ENCODE peak calls at places on chromosome X, in eight cellular contexts. One of them, this sample, is unnamed.

GRCh38 chrX:131763674-131764073 is 219.8 kb downstream of the OR13H1 start:
- DNase-seq in psoas muscle: peak; percentile 79
- DNase-seq in A549: peak; percentile 94
- DNase-seq in neural progenitor cell: no peak
- DNase-seq in heart right ventricle: no peak
- DNase-seq in kidney epithelial cell: peak; percentile 26
- DNase-seq in cardiac muscle cell: no peak
- DNase-seq in heart left ventricle: no peak
- DNase-seq in this sample: no peak

GRCh38 chrX:3699841-3700381 is 13.5 kb downstream of the PRKX start:
- DNase-seq in psoas muscle: no peak
- DNase-seq in A549: no peak
- DNase-seq in neural progenitor cell: no peak
- DNase-seq in heart right ventricle: no peak
- DNase-seq in kidney epithelial cell: no peak
- DNase-seq in cardiac muscle cell: no peak
- DNase-seq in heart left ventricle: no peak
- DNase-seq in this sample: no peak

GRCh38 chrX:55996649-55997048 is 235.5 kb upstream of the KLF8 start:
- DNase-seq in psoas muscle: no peak
- DNase-seq in A549: no peak
- DNase-seq in neural progenitor cell: no peak
- DNase-seq in heart right ventricle: no peak
- DNase-seq in kidney epithelial cell: no peak
- DNase-seq in cardiac muscle cell: no peak
- DNase-seq in heart left ventricle: no peak
- DNase-seq in this sample: no peak

GRCh38 chrX:36978886-36979285 is 29.3 kb upstream of the FAM47C start:
- DNase-seq in psoas muscle: no peak
- DNase-seq in A549: no peak
- DNase-seq in neural progenitor cell: no peak
- DNase-seq in heart right ventricle: no peak
- DNase-seq in kidney epithelial cell: no peak
- DNase-seq in cardiac muscle cell: no peak
- DNase-seq in heart left ventricle: no peak
- DNase-seq in this sample: no peak

GRCh38 chrX:118807151-118808017 is 16.2 kb upstream of the ZCCHC12 start:
- DNase-seq in psoas muscle: peak; percentile 69
- DNase-seq in A549: peak; percentile 67
- DNase-seq in neural progenitor cell: peak; percentile 56
- DNase-seq in heart right ventricle: peak; percentile 17
- DNase-seq in kidney epithelial cell: no peak
- DNase-seq in cardiac muscle cell: peak; percentile 52
- DNase-seq in heart left ventricle: no peak
- DNase-seq in this sample: peak; percentile 9

GRCh38 chrX:56978172-56978571 is 17.2 kb downstream of the SPIN3 start:
- DNase-seq in psoas muscle: no peak
- DNase-seq in A549: peak; percentile 46
- DNase-seq in neural progenitor cell: peak; percentile 7
- DNase-seq in heart right ventricle: peak; percentile 5
- DNase-seq in kidney epithelial cell: no peak
- DNase-seq in cardiac muscle cell: peak; percentile 25
- DNase-seq in heart left ventricle: no peak
- DNase-seq in this sample: no peak

GRCh38 chrX:39815621-39816020 is 282.1 kb downstream of the BCOR start:
- DNase-seq in psoas muscle: peak; percentile 1
- DNase-seq in A549: no peak
- DNase-seq in neural progenitor cell: no peak
- DNase-seq in heart right ventricle: no peak
- DNase-seq in kidney epithelial cell: no peak
- DNase-seq in cardiac muscle cell: no peak
- DNase-seq in heart left ventricle: no peak
- DNase-seq in this sample: no peak

GRCh38 chrX:68944211-68944610 is 115.4 kb downstream of the EFNB1 start:
- DNase-seq in psoas muscle: no peak
- DNase-seq in A549: no peak
- DNase-seq in neural progenitor cell: no peak
- DNase-seq in heart right ventricle: no peak
- DNase-seq in kidney epithelial cell: no peak
- DNase-seq in cardiac muscle cell: no peak
- DNase-seq in heart left ventricle: no peak
- DNase-seq in this sample: no peak

GRCh38 chrX:130330706-130331105 is 9.0 kb upstream of the SLC25A14 start:
- DNase-seq in psoas muscle: peak; percentile 56
- DNase-seq in A549: peak; percentile 75
- DNase-seq in neural progenitor cell: peak; percentile 60
- DNase-seq in heart right ventricle: peak; percentile 6
- DNase-seq in kidney epithelial cell: no peak
- DNase-seq in cardiac muscle cell: peak; percentile 59
- DNase-seq in heart left ventricle: peak; percentile 66
- DNase-seq in this sample: peak; percentile 16

GRCh38 chrX:6279277-6279909 is 50.7 kb upstream of the NLGN4X start:
- DNase-seq in psoas muscle: no peak
- DNase-seq in A549: no peak
- DNase-seq in neural progenitor cell: no peak
- DNase-seq in heart right ventricle: no peak
- DNase-seq in kidney epithelial cell: no peak
- DNase-seq in cardiac muscle cell: no peak
- DNase-seq in heart left ventricle: no peak
- DNase-seq in this sample: no peak

GRCh38 chrX:2628751-2629315 is 62.3 kb upstream of the CD99 start:
- DNase-seq in psoas muscle: no peak
- DNase-seq in A549: peak; percentile 32
- DNase-seq in neural progenitor cell: no peak
- DNase-seq in heart right ventricle: no peak
- DNase-seq in kidney epithelial cell: no peak
- DNase-seq in cardiac muscle cell: no peak
- DNase-seq in heart left ventricle: no peak
- DNase-seq in this sample: no peak

GRCh38 chrX:108435261-108435660 is 3.0 kb downstream of the COL4A6 start:
- DNase-seq in psoas muscle: no peak
- DNase-seq in A549: no peak
- DNase-seq in neural progenitor cell: no peak
- DNase-seq in heart right ventricle: no peak
- DNase-seq in kidney epithelial cell: no peak
- DNase-seq in cardiac muscle cell: no peak
- DNase-seq in heart left ventricle: no peak
- DNase-seq in this sample: no peak

GRCh38 chrX:40108084-40108958 is 10.6 kb upstream of the BCOR start:
- DNase-seq in psoas muscle: peak; percentile 75
- DNase-seq in A549: peak; percentile 88
- DNase-seq in neural progenitor cell: peak; percentile 76
- DNase-seq in heart right ventricle: peak; percentile 21
- DNase-seq in kidney epithelial cell: no peak
- DNase-seq in cardiac muscle cell: peak; percentile 58
- DNase-seq in heart left ventricle: no peak
- DNase-seq in this sample: no peak

GRCh38 chrX:53283567-53283966 is 2.2 kb upstream of the IQSEC2 start:
- DNase-seq in psoas muscle: no peak
- DNase-seq in A549: no peak
- DNase-seq in neural progenitor cell: no peak
- DNase-seq in heart right ventricle: no peak
- DNase-seq in kidney epithelial cell: no peak
- DNase-seq in cardiac muscle cell: no peak
- DNase-seq in heart left ventricle: no peak
- DNase-seq in this sample: no peak

GRCh38 chrX:43735957-43736356 is 79.9 kb downstream of the MAOA start:
- DNase-seq in psoas muscle: no peak
- DNase-seq in A549: no peak
- DNase-seq in neural progenitor cell: no peak
- DNase-seq in heart right ventricle: no peak
- DNase-seq in kidney epithelial cell: no peak
- DNase-seq in cardiac muscle cell: peak; percentile 52
- DNase-seq in heart left ventricle: no peak
- DNase-seq in this sample: no peak

GRCh38 chrX:32483534-32484136 is 727.7 kb downstream of the DMD start:
- DNase-seq in psoas muscle: no peak
- DNase-seq in A549: no peak
- DNase-seq in neural progenitor cell: peak; percentile 47
- DNase-seq in heart right ventricle: no peak
- DNase-seq in kidney epithelial cell: no peak
- DNase-seq in cardiac muscle cell: peak; percentile 57
- DNase-seq in heart left ventricle: no peak
- DNase-seq in this sample: no peak

GRCh38 chrX:112877771-112878173 is 37.1 kb upstream of the AMOT start:
- DNase-seq in psoas muscle: no peak
- DNase-seq in A549: no peak
- DNase-seq in neural progenitor cell: peak; percentile 46
- DNase-seq in heart right ventricle: no peak
- DNase-seq in kidney epithelial cell: no peak
- DNase-seq in cardiac muscle cell: no peak
- DNase-seq in heart left ventricle: no peak
- DNase-seq in this sample: no peak

GRCh38 chrX:54178100-54178940 is 4.7 kb downstream of the FAM120C start:
- DNase-seq in psoas muscle: no peak
- DNase-seq in A549: peak; percentile 24
- DNase-seq in neural progenitor cell: no peak
- DNase-seq in heart right ventricle: no peak
- DNase-seq in kidney epithelial cell: peak; percentile 42
- DNase-seq in cardiac muscle cell: no peak
- DNase-seq in heart left ventricle: no peak
- DNase-seq in this sample: no peak

GRCh38 chrX:12701625-12702024 is 89.6 kb upstream of the PRPS2 start:
- DNase-seq in psoas muscle: no peak
- DNase-seq in A549: peak; percentile 83
- DNase-seq in neural progenitor cell: peak; percentile 82
- DNase-seq in heart right ventricle: peak; percentile 6
- DNase-seq in kidney epithelial cell: peak; percentile 31
- DNase-seq in cardiac muscle cell: peak; percentile 80
- DNase-seq in heart left ventricle: no peak
- DNase-seq in this sample: peak; percentile 7

GRCh38 chrX:140050906-140051305 is 85.6 kb upstream of the CXorf66 start:
- DNase-seq in psoas muscle: no peak
- DNase-seq in A549: peak; percentile 15
- DNase-seq in neural progenitor cell: no peak
- DNase-seq in heart right ventricle: no peak
- DNase-seq in kidney epithelial cell: no peak
- DNase-seq in cardiac muscle cell: peak; percentile 7
- DNase-seq in heart left ventricle: no peak
- DNase-seq in this sample: no peak

GRCh38 chrX:105209406-105209805 is 11.1 kb downstream of the TEX13A start:
- DNase-seq in psoas muscle: no peak
- DNase-seq in A549: no peak
- DNase-seq in neural progenitor cell: no peak
- DNase-seq in heart right ventricle: no peak
- DNase-seq in kidney epithelial cell: no peak
- DNase-seq in cardiac muscle cell: no peak
- DNase-seq in heart left ventricle: no peak
- DNase-seq in this sample: no peak

GRCh38 chrX:105211051-105211575 is 9.4 kb downstream of the TEX13A start:
- DNase-seq in psoas muscle: no peak
- DNase-seq in A549: no peak
- DNase-seq in neural progenitor cell: no peak
- DNase-seq in heart right ventricle: no peak
- DNase-seq in kidney epithelial cell: no peak
- DNase-seq in cardiac muscle cell: no peak
- DNase-seq in heart left ventricle: no peak
- DNase-seq in this sample: no peak

GRCh38 chrX:105210258-105210657 is 10.2 kb downstream of the TEX13A start:
- DNase-seq in psoas muscle: no peak
- DNase-seq in A549: no peak
- DNase-seq in neural progenitor cell: no peak
- DNase-seq in heart right ventricle: no peak
- DNase-seq in kidney epithelial cell: no peak
- DNase-seq in cardiac muscle cell: no peak
- DNase-seq in heart left ventricle: no peak
- DNase-seq in this sample: no peak
- TF ChIP-seq CTCF in psoas muscle: peak; percentile 4
- TF ChIP-seq CTCF in A549: no peak
- TF ChIP-seq CTCF in neural progenitor cell: peak; percentile 17
- TF ChIP-seq CTCF in heart right ventricle: no peak
- TF ChIP-seq CTCF in kidney epithelial cell: peak; percentile 3
- TF ChIP-seq CTCF in cardiac muscle cell: no peak
- TF ChIP-seq CTCF in heart left ventricle: no peak
- TF ChIP-seq CTCF in this sample: no peak

DNA sequence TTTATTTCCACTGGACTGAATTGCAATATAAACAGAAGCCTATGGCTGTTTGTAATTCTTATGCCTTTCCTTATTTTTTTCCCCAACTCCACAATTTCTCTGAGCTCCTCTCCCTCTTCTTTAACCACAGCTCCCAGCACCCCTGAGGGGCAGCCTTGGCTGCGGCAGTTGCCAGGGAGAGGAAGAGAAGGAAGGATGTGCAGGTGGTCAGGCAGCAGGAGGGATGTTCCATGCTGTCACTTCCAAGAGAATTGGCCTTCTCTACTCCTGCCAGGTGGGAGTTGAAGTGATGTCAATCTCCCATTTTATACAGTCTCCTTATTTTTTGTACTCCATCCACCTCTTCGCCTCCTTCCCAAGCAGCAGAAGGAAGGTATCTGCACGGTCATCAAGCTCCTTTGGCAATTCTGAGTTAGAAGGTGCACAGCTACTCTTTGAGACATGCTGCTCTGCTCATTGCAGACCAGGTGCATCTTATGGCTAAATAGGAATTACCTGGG is 343.3 kb upstream of the RPS6KA3 start:
- DNase-seq in psoas muscle: no peak
- DNase-seq in A549: no peak
- DNase-seq in neural progenitor cell: no peak
- DNase-seq in heart right ventricle: no peak
- DNase-seq in kidney epithelial cell: no peak
- DNase-seq in cardiac muscle cell: no peak
- DNase-seq in heart left ventricle: no peak
- DNase-seq in this sample: no peak
- H3K4me3 ChIP-seq in psoas muscle: no peak overlapping the region
- H3K4me3 ChIP-seq in A549: no peak overlapping the region
- H3K4me3 ChIP-seq in neural progenitor cell: no peak overlapping the region
- H3K4me3 ChIP-seq in heart right ventricle: no peak overlapping the region
- H3K4me3 ChIP-seq in kidney epithelial cell: no peak overlapping the region
- H3K4me3 ChIP-seq in cardiac muscle cell: no peak overlapping the region
- H3K4me3 ChIP-seq in heart left ventricle: no peak overlapping the region
- H3K4me3 ChIP-seq in this sample: no peak overlapping the region

DNA sequence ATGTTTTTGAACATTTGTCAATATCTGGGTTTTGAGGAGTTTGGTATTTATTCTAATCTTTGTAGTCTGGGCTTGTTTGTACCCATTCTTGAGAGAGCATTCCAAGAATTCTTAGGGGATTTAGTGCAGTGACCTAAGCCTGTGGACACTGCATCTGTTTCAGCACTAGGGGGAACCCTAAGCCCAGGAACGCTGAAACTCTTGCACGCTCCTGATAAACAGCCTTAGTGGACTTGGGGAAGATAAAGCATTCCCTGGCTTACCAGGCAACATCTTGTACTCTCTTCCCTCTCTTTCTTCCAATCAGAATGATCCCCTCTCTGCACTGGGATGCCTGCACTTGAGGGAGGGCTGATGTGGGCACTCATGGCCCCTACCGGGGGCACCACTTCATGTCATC is 654.9 kb upstream of the HTR2C start:
- DNase-seq in psoas muscle: no peak
- DNase-seq in A549: peak; percentile 64
- DNase-seq in neural progenitor cell: peak; percentile 91
- DNase-seq in heart right ventricle: no peak
- DNase-seq in kidney epithelial cell: peak; percentile 7
- DNase-seq in cardiac muscle cell: peak; percentile 76
- DNase-seq in heart left ventricle: no peak
- DNase-seq in this sample: no peak
- TF ChIP-seq CTCF in psoas muscle: no peak
- TF ChIP-seq CTCF in A549: peak; percentile 48
- TF ChIP-seq CTCF in neural progenitor cell: peak; percentile 93
- TF ChIP-seq CTCF in heart right ventricle: peak; percentile 19
- TF ChIP-seq CTCF in kidney epithelial cell: peak; percentile 78
- TF ChIP-seq CTCF in cardiac muscle cell: peak; percentile 68
- TF ChIP-seq CTCF in heart left ventricle: no peak
- TF ChIP-seq CTCF in this sample: no peak

GRCh38 chrX:22690116-22690515 is 309.6 kb upstream of the DDX53 start:
- DNase-seq in psoas muscle: no peak
- DNase-seq in A549: no peak
- DNase-seq in neural progenitor cell: no peak
- DNase-seq in heart right ventricle: peak; percentile 6
- DNase-seq in kidney epithelial cell: no peak
- DNase-seq in cardiac muscle cell: peak; percentile 53
- DNase-seq in heart left ventricle: no peak
- DNase-seq in this sample: no peak
- H3K4me3 ChIP-seq in psoas muscle: no peak overlapping the region
- H3K4me3 ChIP-seq in A549: no peak overlapping the region
- H3K4me3 ChIP-seq in neural progenitor cell: no peak overlapping the region
- H3K4me3 ChIP-seq in heart right ventricle: no peak overlapping the region
- H3K4me3 ChIP-seq in kidney epithelial cell: no peak overlapping the region
- H3K4me3 ChIP-seq in cardiac muscle cell: no peak overlapping the region
- H3K4me3 ChIP-seq in heart left ventricle: no peak overlapping the region
- H3K4me3 ChIP-seq in this sample: no peak overlapping the region

This sample was measured in HFF-Myc.